ENCODE peak calls at places on chromosomes 7 and 10, in six cellular contexts. M, B, Y, O, I and C are unnamed samples.
A peak's percentile ranks its signal among the peaks of the same experiment; 100 is the strongest.

GRCh38 chr7:105399043-105399725 is 10.5 kb upstream of the SRPK2 start:
- DNase-seq in M (peak; percentile 35), B (no peak), Y (no peak), O (peak; percentile 52), I (no peak), C (no peak)

GRCh38 chr7:2958416-2959342 is 85.0 kb downstream of the CARD11 start:
- DNase-seq in M (no peak), B (no peak), Y (no peak), O (no peak), I (no peak), C (no peak)

GRCh38 chr10:78414380-78414779 is 380.7 kb downstream of the RPS24 start:
- DNase-seq in M (no peak), B (no peak), Y (peak; percentile 7), O (no peak), I (no peak), C (no peak)

GRCh38 chr7:127946081-127946480 is 85.2 kb downstream of the LRRC4 start:
- DNase-seq in M (no peak), B (no peak), Y (no peak), O (no peak), I (no peak), C (no peak)

GRCh38 chr10:126104767-126105166 is 208.4 kb downstream of the FANK1 start:
- DNase-seq in M (no peak), B (no peak), Y (no peak), O (no peak), I (no peak), C (no peak)

GRCh38 chr10:34598972-34599371 is 216.1 kb downstream of the PARD3 start:
- DNase-seq in M (peak; percentile 29), B (no peak), Y (no peak), O (peak; percentile 91), I (no peak), C (no peak)

GRCh38 chr7:38127216-38128207 is 50.5 kb upstream of the STARD3NL start:
- DNase-seq in M (no peak), B (no peak), Y (no peak), O (no peak), I (no peak), C (peak; percentile 31)

GRCh38 chr10:21604651-21605050 is 70.6 kb downstream of the MLLT10 start:
- DNase-seq in M (no peak), B (no peak), Y (no peak), O (no peak), I (no peak), C (no peak)

GRCh38 chr10:126527645-126528319 is 139.5 kb upstream of the ADAM12 start:
- DNase-seq in M (no peak), B (no peak), Y (no peak), O (no peak), I (no peak), C (no peak)

GRCh38 chr7:80309971-80310549 is 175.4 kb downstream of the GNAI1 start:
- DNase-seq in M (no peak), B (no peak), Y (no peak), O (no peak), I (no peak), C (no peak)

GRCh38 chr7:69342154-69342884 is 256.0 kb upstream of the AUTS2 start:
- DNase-seq in M (no peak), B (no peak), Y (no peak), O (no peak), I (no peak), C (no peak)

GRCh38 chr7:141541375-141541774 is 9.8 kb upstream of the AGK start:
- DNase-seq in M (no peak), B (no peak), Y (no peak), O (no peak), I (no peak), C (no peak)

GRCh38 chr7:12570529-12571461 is at the start of gene SCIN:
- DNase-seq in M (peak; percentile 52), B (no peak), Y (peak; percentile 63), O (no peak), I (no peak), C (peak; percentile 46)

GRCh38 chr7:99562114-99562784 is 3.8 kb downstream of the ZNF655 start:
- DNase-seq in M (no peak), B (no peak), Y (no peak), O (no peak), I (no peak), C (no peak)

GRCh38 chr10:46284286-46285229 is 2.2 kb upstream of the ANTXRL start:
- DNase-seq in M (peak; percentile 68), B (peak; percentile 61), Y (peak; percentile 84), O (peak; percentile 34), I (peak; percentile 76), C (peak; percentile 93)
- H3K4ac ChIP-seq in M (peak overlapping the region; percentile 74), B (no peak overlapping the region), Y (no peak overlapping the region), O (peak overlapping the region; percentile 61), I (no peak overlapping the region), C (peak overlapping the region; percentile 43)

DNA sequence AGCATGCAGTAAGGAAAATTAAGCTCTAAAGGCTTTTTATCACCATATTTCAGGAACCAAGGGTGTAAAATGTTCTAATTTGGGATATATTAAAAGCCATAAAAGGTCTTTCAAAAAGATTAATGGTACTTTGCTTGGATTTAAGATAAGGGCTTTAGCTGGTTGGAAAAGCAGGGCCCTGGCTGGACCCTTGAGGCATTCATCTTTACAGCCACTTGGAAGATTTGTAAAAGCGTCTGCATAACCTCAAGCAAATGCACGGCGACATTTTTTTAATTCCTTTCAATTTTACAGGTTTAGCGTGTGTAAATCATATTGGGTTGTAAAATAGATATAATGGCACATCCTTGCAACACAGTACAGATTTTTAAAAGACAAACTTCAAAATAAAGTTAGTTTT is 27.2 kb downstream of the FAM204A start:
- DNase-seq in M (no peak), B (no peak), Y (no peak), O (no peak), I (no peak), C (no peak)
- H2BK120ac ChIP-seq in M (no peak overlapping the region), B (no peak overlapping the region), Y (no peak overlapping the region), O (no peak overlapping the region), I (no peak overlapping the region), C (no peak overlapping the region)

GRCh38 chr10:57336865-57337264 is 930.8 kb downstream of the IPMK start:
- DNase-seq in M (no peak), B (no peak), Y (no peak), O (no peak), I (no peak), C (no peak)
- H3K4ac ChIP-seq in M (no peak overlapping the region), B (no peak overlapping the region), Y (no peak overlapping the region), O (no peak overlapping the region), I (no peak overlapping the region), C (no peak overlapping the region)

DNA sequence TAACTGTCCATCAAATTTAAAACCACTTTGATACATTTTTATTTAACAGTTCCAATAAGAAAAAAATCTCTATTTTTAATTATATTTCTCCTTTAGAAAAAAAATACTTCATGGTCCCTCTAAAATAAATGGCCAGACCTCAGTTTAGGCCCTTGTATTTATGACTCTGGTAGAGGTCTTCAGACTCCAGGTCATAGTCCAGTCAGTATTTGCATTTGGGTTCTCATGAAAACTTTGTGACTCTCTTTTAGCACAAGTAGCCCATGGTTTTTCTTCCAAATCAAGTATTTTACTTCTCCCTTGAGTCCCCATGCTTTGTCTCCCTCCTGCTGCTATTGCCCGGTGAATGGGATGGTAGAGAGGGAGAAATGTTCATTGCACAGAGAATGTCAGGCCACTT is 5.5 kb upstream of the SEMA4G start:
- DNase-seq in M (no peak), B (no peak), Y (no peak), O (no peak), I (no peak), C (no peak)
- H2BK120ac ChIP-seq in M (no peak overlapping the region), B (no peak overlapping the region), Y (no peak overlapping the region), O (no peak overlapping the region), I (no peak overlapping the region), C (no peak overlapping the region)

GRCh38 chr10:77229704-77230103 is 407.9 kb downstream of the KCNMA1 start:
- DNase-seq in M (no peak), B (no peak), Y (no peak), O (peak; percentile 59), I (no peak), C (no peak)
- H3K4ac ChIP-seq in M (no peak overlapping the region), B (no peak overlapping the region), Y (no peak overlapping the region), O (peak overlapping the region; percentile 51), I (no peak overlapping the region), C (no peak overlapping the region)

DNA sequence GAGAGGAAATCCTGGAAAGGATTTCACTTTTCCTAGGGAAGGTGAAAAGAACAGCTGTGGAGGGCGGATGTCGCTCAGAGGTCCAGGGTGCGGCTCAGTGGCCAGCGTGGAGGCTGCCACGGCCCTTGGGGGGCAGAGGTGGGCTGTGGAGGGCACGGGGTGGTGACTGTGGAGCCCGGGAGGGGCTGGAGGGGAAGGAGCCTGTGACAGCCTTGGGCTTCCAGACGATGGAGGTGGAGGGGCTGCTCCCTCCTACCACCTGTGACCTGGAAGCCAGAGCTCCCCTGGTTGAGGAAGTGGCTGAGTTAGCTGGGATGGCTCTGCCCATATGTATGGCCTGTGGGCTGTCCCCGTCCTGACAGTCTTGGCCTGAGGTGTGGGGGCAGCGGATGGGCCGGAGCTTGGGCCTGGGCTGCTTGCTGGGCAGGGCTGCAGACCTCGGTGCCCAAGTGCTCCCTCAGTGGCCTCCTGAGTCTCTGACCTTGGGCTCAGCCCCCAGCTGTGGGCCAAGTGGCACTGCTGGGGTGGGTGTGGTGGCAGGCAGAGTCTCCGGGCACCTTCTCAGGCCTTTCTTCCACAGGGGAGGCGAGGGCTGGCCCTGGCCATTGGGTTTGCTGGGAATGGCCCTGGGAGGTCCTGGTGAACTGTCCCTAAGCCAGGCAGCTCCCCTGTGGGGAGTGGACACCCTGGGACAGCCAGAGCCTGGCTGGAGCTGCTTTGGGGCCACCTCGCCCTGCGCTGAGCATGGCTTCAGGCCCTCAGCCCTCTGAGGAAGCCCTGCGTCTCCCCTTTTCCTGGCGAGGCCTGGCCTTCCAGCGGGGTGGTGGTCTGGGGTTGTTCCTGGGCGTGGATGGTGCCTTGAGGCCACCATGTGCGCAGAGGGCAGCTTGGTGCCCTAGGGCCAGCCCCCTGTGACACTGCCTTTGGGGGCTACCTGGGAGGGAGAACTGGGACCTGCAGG is 3.9 kb downstream of the BRI3 start:
- DNase-seq in M (no peak), B (no peak), Y (no peak), O (no peak), I (no peak), C (no peak)
- H2BK120ac ChIP-seq in M (peak overlapping the region; percentile 71), B (no peak overlapping the region), Y (no peak overlapping the region), O (peak overlapping the region; percentile 91), I (no peak overlapping the region), C (no peak overlapping the region)